ENCODE peak calls at places on chromosomes 3 and 15, in ten cellular contexts. U, W, H, T, Y, X, N, O, Z and J are unnamed samples.

GRCh38 chr15:71336671-71337070 is 221.4 kb downstream of the THSD4 start:
- DNase-seq in U (no peak), W (no peak), H (no peak), T (no peak), Y (no peak), X (no peak), N (no peak), O (no peak), Z (no peak), J (no peak)

GRCh38 chr15:32909431-32909830 is 191.6 kb downstream of the GREM1 start:
- DNase-seq in U (no peak), W (no peak), H (no peak), T (no peak), Y (no peak), X (no peak), N (no peak), O (no peak), Z (no peak), J (no peak)

GRCh38 chr3:13673207-13673606 is 124.3 kb downstream of the FBLN2 start:
- DNase-seq in U (no peak), W (no peak), H (no peak), T (no peak), Y (no peak), X (no peak), N (no peak), O (no peak), Z (no peak), J (no peak)

GRCh38 chr15:56428821-56429458 is 36.0 kb downstream of the MNS1 start:
- DNase-seq in U (no peak), W (no peak), H (no peak), T (no peak), Y (peak; percentile 0), X (no peak), N (no peak), O (peak; percentile 20), Z (no peak), J (no peak)

GRCh38 chr15:95134306-95135100 is 903.1 kb downstream of the MCTP2 start:
- DNase-seq in U (no peak), W (no peak), H (no peak), T (no peak), Y (no peak), X (no peak), N (no peak), O (no peak), Z (no peak), J (no peak)

GRCh38 chr15:35743320-35743719 is 197.4 kb upstream of the DPH6 start:
- DNase-seq in U (no peak), W (no peak), H (no peak), T (no peak), Y (no peak), X (no peak), N (no peak), O (no peak), Z (no peak), J (no peak)

GRCh38 chr15:100602822-100603393 is 519 bp downstream of the ASB7 start:
- DNase-seq in U (peak; percentile 30), W (no peak), H (peak; percentile 70), T (no peak), Y (peak; percentile 17), X (no peak), N (peak; percentile 70), O (no peak), Z (peak; percentile 16), J (peak; percentile 30)

GRCh38 chr3:12545473-12545791 is at the start of gene MKRN2OS:
- DNase-seq in U (no peak), W (no peak), H (no peak), T (no peak), Y (no peak), X (no peak), N (no peak), O (no peak), Z (no peak), J (no peak)

GRCh38 chr15:48671381-48672022 is 26.0 kb upstream of the FBN1 start:
- DNase-seq in U (no peak), W (no peak), H (no peak), T (peak; percentile 64), Y (no peak), X (no peak), N (no peak), O (peak; percentile 72), Z (no peak), J (no peak)

GRCh38 chr3:112773864-112774263 is 72.8 kb downstream of the CD200R1L start:
- DNase-seq in U (peak; percentile 5), W (no peak), H (peak; percentile 65), T (no peak), Y (no peak), X (no peak), N (no peak), O (no peak), Z (no peak), J (no peak)